ENCODE peak calls at places on chromosomes 1 and 21, in six cellular contexts. C, X, G, V, J and Y are unnamed samples.

GRCh38 chr1:110635434-110635833 is 29.3 kb upstream of the KCNA2 start:
- DNase-seq in C (no peak), X (no peak), G (no peak), V (no peak), J (no peak), Y (no peak)

GRCh38 chr1:108862698-108863477 is 6.0 kb upstream of the AKNAD1 start:
- DNase-seq in C (no peak), X (no peak), G (no peak), V (no peak), J (no peak), Y (no peak)

GRCh38 chr1:204591473-204592090 is 75.4 kb downstream of the MDM4 start:
- DNase-seq in C (no peak), X (no peak), G (no peak), V (peak), J (peak), Y (peak)

GRCh38 chr1:29985376-29985945 is 737.9 kb downstream of the MATN1 start:
- DNase-seq in C (no peak), X (no peak), G (no peak), V (no peak), J (no peak), Y (no peak)

GRCh38 chr1:112849425-112849966 is 106.5 kb downstream of the SLC16A1 start:
- DNase-seq in C (no peak), X (peak), G (peak), V (peak), J (peak), Y (peak)

GRCh38 chr21:41828884-41829360 is 50.2 kb downstream of the PRDM15 start:
- DNase-seq in C (no peak), X (no peak), G (no peak), V (no peak), J (no peak), Y (no peak)

GRCh38 chr1:245173446-245174178 is 18.8 kb downstream of the KIF26B start:
- DNase-seq in C (no peak), X (no peak), G (no peak), V (no peak), J (peak), Y (no peak)

GRCh38 chr1:61953790-61954150 is 211.5 kb downstream of the PATJ start:
- DNase-seq in C (no peak), X (no peak), G (no peak), V (no peak), J (no peak), Y (no peak)

GRCh38 chr1:227958617-227959324 is 11.0 kb upstream of the WNT9A start:
- DNase-seq in C (no peak), X (no peak), G (no peak), V (no peak), J (no peak), Y (no peak)
- H4K91ac ChIP-seq in C (no peak), X (no peak), G (no peak), V (no peak), J (no peak), Y (no peak)

GRCh38 chr1:51732701-51733425 is 116.0 kb downstream of the OSBPL9 start:
- DNase-seq in C (no peak), X (no peak), G (no peak), V (no peak), J (no peak), Y (no peak)
- H4K91ac ChIP-seq in C (no peak), X (no peak), G (no peak), V (no peak), J (no peak), Y (no peak)

DNA sequence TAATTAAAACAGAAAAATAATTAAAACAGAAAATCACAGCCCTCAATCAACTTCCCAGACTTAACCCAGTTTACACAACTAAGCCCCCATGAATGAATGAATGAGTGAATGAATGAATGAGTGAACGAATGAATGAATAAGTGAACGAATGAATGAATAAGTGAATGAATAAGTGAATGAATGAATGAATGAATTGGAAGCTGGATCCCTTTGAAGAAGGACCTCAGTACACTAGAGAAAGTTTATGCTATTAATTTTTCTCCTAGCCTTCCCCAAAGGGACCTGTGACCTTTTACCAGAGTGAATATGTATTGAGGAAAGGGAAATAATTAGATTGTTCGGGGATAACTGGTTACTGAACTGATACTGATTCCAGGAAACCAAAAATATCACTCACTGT is 5.6 kb downstream of the SPSB1 start:
- DNase-seq in C (no peak), X (no peak), G (no peak), V (no peak), J (no peak), Y (no peak)
- H4K91ac ChIP-seq in C (no peak), X (no peak), G (no peak), V (no peak), J (no peak), Y (no peak)

DNA sequence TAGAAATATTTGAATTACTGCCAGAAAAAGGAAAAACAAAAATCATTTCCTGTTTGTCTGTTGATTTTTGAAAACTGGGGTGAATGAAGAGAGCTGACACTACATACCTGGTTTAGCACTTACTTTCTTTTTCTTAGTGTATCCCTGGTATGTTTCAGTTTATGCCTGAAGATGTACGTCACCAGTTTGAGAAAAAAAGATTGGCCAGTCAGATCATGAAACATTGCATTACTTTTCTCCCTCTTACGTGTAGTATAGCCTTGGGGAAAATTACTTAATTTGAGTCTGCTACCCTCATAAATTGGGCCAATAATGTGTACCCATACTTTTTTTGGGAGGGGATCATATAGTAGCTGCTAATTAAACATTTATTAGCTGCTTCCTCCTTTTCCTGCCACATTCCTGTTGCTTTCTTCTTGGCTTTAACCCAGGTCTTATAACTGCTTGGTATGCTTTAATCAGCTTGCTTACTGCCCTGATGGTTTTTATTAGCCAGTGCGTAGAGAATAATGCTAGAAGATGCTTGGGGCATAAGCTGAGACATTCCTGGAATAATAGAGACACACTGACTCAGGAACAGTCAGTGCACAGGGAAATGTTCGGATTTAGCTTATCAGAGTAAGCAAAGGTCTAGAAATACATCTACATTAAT is 32.1 kb downstream of the RABGAP1L start:
- DNase-seq in C (no peak), X (no peak), G (no peak), V (peak), J (no peak), Y (peak)
- H4K91ac ChIP-seq in C (no peak), X (no peak), G (no peak), V (no peak), J (no peak), Y (no peak)

DNA sequence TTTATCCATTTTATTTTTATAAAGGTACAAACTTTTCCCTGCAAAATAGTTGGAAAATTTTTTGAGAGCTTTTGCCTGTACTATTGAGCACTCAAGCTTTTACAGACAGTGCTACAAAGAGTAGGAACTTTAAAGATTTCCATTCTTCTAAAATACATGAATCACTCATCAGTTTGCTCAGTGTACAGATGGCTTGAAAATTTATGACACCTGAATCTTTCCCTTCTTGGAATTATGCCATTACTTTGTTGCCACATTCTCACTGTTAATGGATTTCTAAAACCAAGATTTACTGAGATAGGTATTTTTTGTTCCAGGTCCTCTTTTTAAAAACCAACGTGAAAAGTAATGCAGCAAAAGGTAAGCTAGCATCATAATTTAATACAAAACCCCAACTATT is 76.0 kb downstream of the GPATCH2 start:
- DNase-seq in C (no peak), X (no peak), G (no peak), V (no peak), J (no peak), Y (no peak)
- H4K91ac ChIP-seq in C (no peak), X (no peak), G (no peak), V (no peak), J (no peak), Y (no peak)

DNA sequence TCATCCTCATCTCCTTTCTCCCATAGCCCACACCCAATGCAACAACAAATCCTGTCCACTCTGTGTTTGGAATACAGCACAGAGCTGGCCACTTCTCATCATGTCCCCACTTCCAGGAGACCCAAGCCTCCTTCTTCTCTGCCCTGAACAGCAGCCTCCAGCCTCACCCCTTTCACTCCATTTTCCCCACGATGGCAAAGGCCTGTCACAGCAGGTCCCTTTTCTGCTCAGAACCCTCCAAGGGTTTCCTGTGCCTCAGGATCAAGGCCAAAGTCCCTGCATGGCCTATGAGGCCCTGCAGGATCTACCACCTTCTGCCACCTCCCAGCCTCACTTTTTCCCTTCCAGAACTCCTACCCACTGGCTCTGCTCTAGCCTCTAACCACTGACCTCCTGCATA is 78.5 kb downstream of the CSMD2 start:
- DNase-seq in C (no peak), X (no peak), G (peak), V (no peak), J (no peak), Y (no peak)
- H4K91ac ChIP-seq in C (no peak), X (no peak), G (no peak), V (no peak), J (no peak), Y (no peak)

GRCh38 chr1:152743371-152744145 is 14.3 kb upstream of the KPRP start:
- DNase-seq in C (no peak), X (no peak), G (no peak), V (peak), J (no peak), Y (peak)

GRCh38 chr1:152735648-152736047 is 22.2 kb upstream of the KPRP start:
- DNase-seq in C (no peak), X (no peak), G (no peak), V (no peak), J (no peak), Y (no peak)

GRCh38 chr1:152745289-152745704 is 12.5 kb upstream of the KPRP start:
- DNase-seq in C (no peak), X (no peak), G (no peak), V (peak), J (no peak), Y (peak)

GRCh38 chr1:152741656-152742055 is 16.2 kb upstream of the KPRP start:
- DNase-seq in C (no peak), X (no peak), G (no peak), V (no peak), J (no peak), Y (no peak)

GRCh38 chr1:152739841-152740240 is 18.0 kb upstream of the KPRP start:
- DNase-seq in C (no peak), X (no peak), G (no peak), V (no peak), J (no peak), Y (no peak)
- H4K91ac ChIP-seq in C (no peak), X (no peak), G (no peak), V (no peak), J (no peak), Y (no peak)